ENCODE peak calls at places on chromosomes 6 and 20, in four cellular contexts. V is dorsolateral prefrontal cortex; M is AG09309; H is stimulated activated CD4-positive, alpha-beta T cell treated with anti-CD3 and anti-CD28 coated beads, Interleukin-2, amount 100 ng/mL, for 48 hours. X is an unnamed sample.

GRCh38 chr6:157092736-157093135 is 230.6 kb downstream of the TMEM242 start:
- DNase-seq in H (no peak), V (no peak), M (no peak), X (no peak)

GRCh38 chr20:53809242-53809641 is 215.6 kb upstream of the ZNF217 start:
- DNase-seq in H (no peak), M (no peak), V (no peak), X (no peak)

GRCh38 chr6:84466521-84466920 is 239.1 kb upstream of the CEP162 start:
- DNase-seq in M (peak), V (no peak), H (no peak), X (no peak)

GRCh38 chr6:18514180-18514579 is 127.0 kb downstream of the RNF144B start:
- DNase-seq in M (no peak), V (no peak), H (no peak), X (no peak)

GRCh38 chr6:139868576-139868975 is 494.1 kb upstream of the CITED2 start:
- DNase-seq in H (no peak), M (no peak), V (no peak), X (no peak)

GRCh38 chr6:37099442-37099841 is 70.5 kb upstream of the PIM1 start:
- DNase-seq in V (no peak), H (no peak), M (no peak), X (no peak)

GRCh38 chr6:85923013-85923430 is 280.3 kb upstream of the SYNCRIP start:
- DNase-seq in H (peak), V (peak), M (peak), X (no peak)

GRCh38 chr6:49909508-49910047 is 43.2 kb upstream of the CRISP1 start:
- DNase-seq in M (no peak), V (no peak), H (no peak), X (no peak)

GRCh38 chr6:21873562-21873961 is 280.0 kb downstream of the SOX4 start:
- DNase-seq in M (peak), H (no peak), V (no peak), X (no peak)

GRCh38 chr6:93964926-93965325 is 545.6 kb upstream of the EPHA7 start:
- DNase-seq in H (no peak), V (no peak), M (no peak), X (no peak)

GRCh38 chr6:72316675-72317380 is 305.0 kb upstream of the KCNQ5 start:
- DNase-seq in H (no peak), V (no peak), M (no peak), X (no peak)

GRCh38 chr6:30687659-30688431 is 1.4 kb upstream of the PPP1R18 start:
- DNase-seq in V (no peak), M (no peak), H (no peak), X (no peak)

GRCh38 chr20:25039697-25040437 is 18.1 kb downstream of the ACSS1 start:
- DNase-seq in M (no peak), V (peak), H (no peak), X (peak)

GRCh38 chr6:38714239-38715015 is 684 bp upstream of the DNAH8 start:
- DNase-seq in H (no peak), V (no peak), M (no peak), X (no peak)

GRCh38 chr6:32491703-32492102 is 38.4 kb downstream of the HLA-DRB5 start:
- DNase-seq in H (no peak), V (no peak), M (no peak), X (no peak)

GRCh38 chr6:39366875-39367618 is 44.5 kb upstream of the KCNK16 start:
- DNase-seq in V (peak), M (no peak), H (no peak), X (peak)

GRCh38 chr20:37346526-37347346 is 796 bp downstream of the SRC start:
- DNase-seq in M (no peak), V (no peak), H (no peak), X (no peak)

GRCh38 chr6:134537146-134537555 is 219.2 kb upstream of the SGK1 start:
- DNase-seq in V (no peak), H (no peak), M (peak), X (no peak)

GRCh38 chr6:158361961-158362634 is 49.8 kb downstream of the TULP4 start:
- DNase-seq in H (no peak), M (peak), V (no peak), X (no peak)

GRCh38 chr6:106688177-106688951 is 59.0 kb downstream of the QRSL1 start:
- DNase-seq in H (no peak), V (no peak), M (no peak), X (no peak)

X was measured in amygdala.